ENCODE peak calls at places on chromosomes 4 and X, in eight cellular contexts. U is transverse colon, F is sciatic nerve, Y is fibroblast of the conjunctiva, C is NCI-H1417 treated with DMSO at 0.1 percent for 48 hours, L is NCI-H524, B is MM.1S, M is iris pigment epithelial cell. K is an unnamed sample.

GRCh38 chr4:74394476-74395136 is 29.7 kb downstream of the EREG start:
- DNase-seq in L (no peak), F (no peak), Y (no peak), B (no peak), C (no peak), M (peak), U (peak), K (no peak)

GRCh38 chr4:23945521-23946017 is 55.7 kb upstream of the PPARGC1A start:
- DNase-seq in M (peak), L (no peak), Y (no peak), C (no peak), F (no peak), B (no peak), U (peak), K (no peak)

GRCh38 chrX:25020391-25021131 is 4.8 kb upstream of the ARX start:
- DNase-seq in F (no peak), U (no peak), M (no peak), Y (no peak), L (peak), B (peak), C (no peak), K (no peak)

GRCh38 chr4:180059216-180059881 is 2183.9 kb upstream of the TENM3 start:
- DNase-seq in U (peak), M (peak), L (peak), Y (no peak), F (no peak), B (peak), C (peak), K (no peak)

GRCh38 chrX:7925867-7926472 is 1.2 kb downstream of the PNPLA4 start:
- DNase-seq in L (peak), M (peak), C (peak), U (peak), B (peak), F (peak), Y (peak), K (no peak)

GRCh38 chr4:3256230-3257124 is 7.5 kb downstream of the MSANTD1 start:
- DNase-seq in U (peak), F (peak), Y (no peak), L (no peak), B (no peak), C (no peak), M (no peak), K (no peak)

GRCh38 chr4:190019023-190019858 is 7.8 kb downstream of the FRG2 start:
- DNase-seq in F (no peak), C (no peak), Y (no peak), L (no peak), B (no peak), M (no peak), U (no peak), K (no peak)

GRCh38 chr4:40038972-40039371 is 17.7 kb upstream of the N4BP2 start:
- DNase-seq in M (peak), C (no peak), B (no peak), Y (no peak), L (no peak), F (no peak), U (no peak), K (no peak)

GRCh38 chr4:16684083-16684482 is 214.4 kb downstream of the LDB2 start:
- DNase-seq in L (no peak), Y (peak), C (no peak), B (no peak), M (peak), U (no peak), F (no peak), K (no peak)

GRCh38 chrX:100687128-100687527 is 43.1 kb downstream of the SRPX2 start:
- DNase-seq in C (no peak), L (no peak), Y (no peak), U (no peak), M (no peak), F (no peak), B (peak), K (no peak)

GRCh38 chr4:97720869-97721432 is 422.3 kb downstream of the STPG2 start:
- DNase-seq in M (peak), F (no peak), Y (no peak), U (no peak), C (peak), L (peak), B (peak), K (no peak)

K was measured in NK-92 treated with Interleukin-12 subunit alpha and Interleukin-12 subunit beta, amount 100 ng/mL, for 24 hours.